ENCODE peak calls at places on chromosomes 2 and 18, in four cellular contexts. V, F, H and I are unnamed samples.

GRCh38 chr2:46135230-46135555 is 162.0 kb upstream of the EPAS1 start:
- DNase-seq in V (no peak), F (no peak), H (peak), I (no peak)

GRCh38 chr2:182081602-182082260 is 96.1 kb downstream of the PPP1R1C start:
- DNase-seq in V (no peak), F (no peak), H (peak), I (no peak)

GRCh38 chr2:235511187-235511661 is 17.4 kb downstream of the AGAP1 start:
- DNase-seq in V (peak), F (no peak), H (peak), I (no peak)

GRCh38 chr2:47499093-47499492 is 96.1 kb downstream of the MSH2 start:
- DNase-seq in V (no peak), F (no peak), H (peak), I (no peak)

GRCh38 chr2:53569957-53570727 is 197.5 kb upstream of the CHAC2 start:
- DNase-seq in V (no peak), F (no peak), H (peak), I (no peak)

GRCh38 chr18:50277935-50278334 is 3.4 kb downstream of the MBD1 start:
- DNase-seq in V (no peak), F (no peak), H (peak), I (no peak)

GRCh38 chr18:43620936-43621335 is 343.6 kb upstream of the SYT4 start:
- DNase-seq in V (no peak), F (no peak), H (peak), I (peak)

GRCh38 chr2:196480653-196481322 is 158.7 kb upstream of the CCDC150 start:
- DNase-seq in V (no peak), F (no peak), H (peak), I (no peak)

GRCh38 chr2:149320362-149320761 is 10.0 kb upstream of the LYPD6 start:
- DNase-seq in V (peak), F (no peak), H (no peak), I (no peak)

GRCh38 chr2:174888646-174889271 is 116.4 kb downstream of the CHN1 start:
- DNase-seq in V (no peak), F (no peak), H (no peak), I (no peak)

GRCh38 chr18:37502036-37502435 is 63.6 kb downstream of the CELF4 start:
- DNase-seq in V (no peak), F (no peak), H (no peak), I (no peak)

GRCh38 chr2:174761837-174762236 is 2.4 kb downstream of the CHRNA1 start:
- DNase-seq in V (no peak), F (no peak), H (peak), I (no peak)

GRCh38 chr2:20050104-20050711 is 1.2 kb downstream of the LAPTM4A start:
- DNase-seq in V (no peak), F (no peak), H (peak), I (peak)

GRCh38 chr2:25996844-25997243 is 14.5 kb upstream of the KIF3C start:
- DNase-seq in V (no peak), F (no peak), H (no peak), I (no peak)

GRCh38 chr2:215619022-215619958 is 183.4 kb upstream of the FN1 start:
- DNase-seq in V (no peak), F (no peak), H (no peak), I (no peak)

GRCh38 chr2:19022334-19022733 is 336.1 kb downstream of the OSR1 start:
- DNase-seq in V (no peak), F (no peak), H (no peak), I (no peak)

GRCh38 chr2:3035385-3036050 is 342.1 kb downstream of the EIPR1 start:
- DNase-seq in V (no peak), F (no peak), H (no peak), I (no peak)
- H3K4me3 ChIP-seq in V (no peak), F (no peak), H (no peak), I (no peak)

GRCh38 chr2:85340034-85340892 is 12.5 kb upstream of the TGOLN2 start:
- DNase-seq in V (no peak), F (no peak), H (no peak), I (no peak)
- H3K4me3 ChIP-seq in V (no peak), F (no peak), H (no peak), I (no peak)

DNA sequence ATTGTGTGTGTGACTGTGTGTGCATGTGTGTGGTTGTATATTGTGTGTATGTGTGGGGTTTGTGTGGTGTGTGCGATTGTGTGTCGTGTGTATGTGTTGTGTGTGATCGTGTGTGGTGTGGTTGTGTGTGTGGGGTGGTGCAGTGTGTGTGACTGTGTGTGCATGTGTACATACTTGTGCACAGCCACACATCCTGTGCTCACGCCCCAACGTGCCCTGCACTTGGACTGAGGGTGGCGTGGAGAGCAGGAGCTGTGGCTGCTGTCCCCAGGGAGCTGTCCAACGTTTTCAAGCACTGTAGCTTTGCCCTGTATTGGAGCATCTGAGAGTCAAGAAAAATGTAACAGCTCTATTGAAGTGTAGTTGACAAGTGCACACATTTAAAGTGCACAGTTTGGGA is 243.2 kb upstream of the HDAC4 start:
- DNase-seq in V (no peak), F (no peak), H (no peak), I (peak)
- H3K4me3 ChIP-seq in V (no peak), F (no peak), H (no peak), I (no peak)

GRCh38 chr2:128305555-128306080 is 13.1 kb downstream of the HS6ST1 start:
- DNase-seq in V (peak), F (no peak), H (peak), I (no peak)

GRCh38 chr2:128306931-128307460 is 11.7 kb downstream of the HS6ST1 start:
- DNase-seq in V (peak), F (peak), H (no peak), I (no peak)

GRCh38 chr2:128304715-128305554 is 13.7 kb downstream of the HS6ST1 start:
- DNase-seq in V (peak), F (no peak), H (peak), I (no peak)

GRCh38 chr2:128307595-128307994 is 11.1 kb downstream of the HS6ST1 start:
- DNase-seq in V (peak), F (peak), H (no peak), I (no peak)

DNA sequence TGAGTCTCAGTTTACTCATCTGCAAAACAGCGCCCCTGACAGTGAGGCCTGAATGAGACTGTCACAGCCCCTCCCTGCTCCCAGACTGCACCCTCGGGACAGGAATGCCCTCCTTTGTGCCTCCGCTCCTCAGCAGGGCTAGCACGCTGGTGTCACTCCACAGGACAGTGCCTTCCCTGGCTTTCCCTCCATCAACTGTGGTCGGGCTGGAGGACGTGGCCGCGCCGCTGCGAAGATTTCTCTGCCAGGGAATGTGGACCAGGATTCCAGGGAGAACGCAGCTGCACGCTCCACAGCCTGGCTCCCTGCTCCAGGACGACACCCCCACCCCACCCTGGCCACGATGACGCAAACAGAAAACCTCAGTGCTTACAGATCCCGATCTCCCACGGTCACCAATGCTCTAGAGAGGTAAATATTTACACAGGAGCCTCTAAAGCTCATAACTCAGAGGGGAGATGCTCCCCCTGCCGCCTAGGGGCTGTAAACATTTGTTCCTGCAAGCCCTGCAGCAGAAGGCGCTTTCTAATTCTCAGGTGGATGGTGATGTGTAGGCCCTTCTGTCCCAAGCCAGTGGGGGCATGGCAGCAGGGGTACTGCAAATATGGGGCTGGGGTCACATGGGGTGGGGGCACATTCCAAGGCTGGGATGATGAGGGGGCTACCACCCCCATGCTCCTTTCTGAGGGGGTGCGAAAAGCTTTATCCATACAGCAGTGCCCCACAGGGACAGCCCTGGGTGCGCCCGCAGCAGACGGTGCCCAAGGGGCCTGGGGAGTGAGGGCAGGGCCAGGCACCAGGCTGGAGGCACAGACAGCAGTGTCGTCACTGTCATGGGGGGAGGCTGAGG is 12.4 kb downstream of the HS6ST1 start:
- DNase-seq in V (peak), F (no peak), H (peak), I (no peak)
- H3K4me3 ChIP-seq in V (no peak), F (no peak), H (peak), I (no peak)

GRCh38 chr2:37344453-37345361 is at the start of gene QPCT:
- DNase-seq in V (peak), F (peak), H (peak), I (no peak)
- H3K4me3 ChIP-seq in V (peak), F (peak), H (peak), I (no peak)

GRCh38 chr2:157492189-157492773 is 48.4 kb upstream of the CYTIP start:
- DNase-seq in V (peak), F (peak), H (peak), I (peak)

GRCh38 chr2:157487747-157488146 is 43.9 kb upstream of the CYTIP start:
- DNase-seq in V (no peak), F (no peak), H (no peak), I (no peak)

GRCh38 chr2:157487271-157487610 is 43.4 kb upstream of the CYTIP start:
- DNase-seq in V (no peak), F (no peak), H (no peak), I (no peak)

GRCh38 chr2:157488877-157489276 is 45.0 kb upstream of the CYTIP start:
- DNase-seq in V (no peak), F (no peak), H (no peak), I (no peak)

DNA sequence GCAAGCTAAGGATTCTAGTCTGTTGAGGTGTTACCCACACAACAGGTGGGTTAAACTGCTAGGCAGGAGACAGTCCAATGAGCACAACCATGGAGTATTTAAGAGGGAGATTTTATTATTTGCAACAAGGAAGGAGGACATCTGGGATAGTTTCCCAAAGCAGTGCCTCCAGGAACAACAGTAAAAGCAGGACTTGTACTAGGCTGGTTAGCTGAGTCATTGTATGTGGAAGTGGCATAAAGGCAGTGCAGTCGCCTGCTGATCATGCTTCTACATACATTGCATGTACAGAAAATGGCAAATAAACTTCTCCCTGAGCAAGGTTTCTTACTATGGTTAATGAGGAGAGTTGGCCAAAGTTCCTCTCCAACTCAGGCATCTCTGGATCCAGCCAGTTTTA is 46.1 kb upstream of the CYTIP start:
- DNase-seq in V (no peak), F (no peak), H (no peak), I (no peak)
- H3K4me3 ChIP-seq in V (no peak), F (no peak), H (no peak), I (no peak)

DNA sequence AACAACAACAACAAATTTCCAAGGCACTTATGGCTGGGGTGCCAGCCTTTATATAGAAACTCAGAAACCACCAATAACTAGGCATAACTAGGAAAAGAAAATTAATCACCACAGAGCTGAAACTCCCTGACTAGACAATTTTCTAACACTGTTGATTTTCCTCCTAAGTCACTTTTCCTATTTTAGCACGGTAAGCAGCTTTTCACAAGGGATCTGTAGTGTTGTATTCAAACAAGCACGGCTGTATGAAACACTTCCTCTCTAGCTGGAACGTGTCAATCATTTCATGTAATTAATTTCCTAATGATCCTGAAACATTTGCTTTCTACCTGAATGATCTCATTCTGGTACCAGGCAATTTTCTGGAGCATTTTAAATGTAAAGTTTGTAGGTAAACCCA is 645.0 kb downstream of the IRS1 start:
- DNase-seq in V (no peak), F (no peak), H (peak), I (no peak)
- H3K4me3 ChIP-seq in V (no peak), F (no peak), H (no peak), I (no peak)

DNA sequence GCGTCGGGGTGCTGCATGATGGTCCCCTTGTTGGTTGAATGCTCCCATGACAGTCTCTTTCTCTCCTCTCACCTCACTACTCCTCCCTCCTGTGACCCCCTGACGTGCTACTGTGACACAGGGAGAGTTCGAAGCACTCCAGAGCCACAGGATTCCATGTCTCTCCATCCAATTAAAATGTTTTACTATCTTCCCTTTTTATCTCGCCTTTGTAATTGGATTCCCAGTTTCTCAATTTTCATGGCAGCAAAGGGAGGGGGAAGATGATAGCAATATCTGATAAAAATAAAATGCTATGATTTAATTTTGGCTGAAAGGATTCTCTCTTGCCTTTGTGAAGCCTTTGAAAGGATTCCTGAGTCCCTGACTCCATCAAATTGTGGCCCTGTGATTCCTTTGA is 271.9 kb upstream of the SLC14A2 start:
- DNase-seq in V (no peak), F (no peak), H (no peak), I (no peak)
- H3K4me3 ChIP-seq in V (no peak), F (no peak), H (no peak), I (no peak)

DNA sequence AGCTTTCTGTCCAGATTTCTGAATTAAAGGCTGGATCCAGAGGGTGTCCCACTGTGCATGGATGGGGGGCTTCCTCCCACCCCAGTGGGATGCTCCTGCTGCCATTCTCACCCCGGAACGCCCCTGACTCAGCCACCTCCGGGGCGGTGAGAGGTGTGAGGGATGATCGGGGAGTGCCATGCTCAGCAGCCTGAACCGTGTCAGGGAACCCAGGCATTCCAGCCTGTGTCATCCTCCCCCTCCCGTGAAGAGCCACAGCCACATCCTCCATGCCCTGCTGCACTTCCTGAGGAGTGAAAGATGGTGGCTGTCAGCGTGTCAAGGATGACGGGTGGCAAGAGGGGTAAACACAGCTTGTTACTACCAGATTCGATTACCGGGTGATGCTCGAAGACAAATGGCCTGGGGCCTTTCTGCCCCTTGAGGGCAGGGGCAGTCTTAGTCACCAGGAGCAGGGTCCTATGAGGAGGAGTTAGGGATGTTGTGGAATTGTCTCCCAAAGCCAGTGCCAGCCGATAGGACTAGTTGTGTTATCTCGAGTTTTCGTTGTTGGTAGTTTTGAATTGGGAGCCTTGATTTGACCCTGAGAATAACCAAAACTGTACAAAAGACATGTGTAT is 80.8 kb downstream of the TCF7L1 start:
- DNase-seq in V (no peak), F (no peak), H (no peak), I (no peak)
- H3K4me3 ChIP-seq in V (no peak), F (no peak), H (no peak), I (no peak)